ENCODE peak calls at places on chromosomes 13 and 19, in ten cellular contexts. J is left kidney, G is NCI-H226, I is kidney tubule cell, D is iris pigment epithelial cell, K is EH, Z is LHCN-M2, L is RKO, F is stomach, T is cardiac muscle cell. A is an unnamed sample.
A peak's percentile ranks its signal among the peaks of the same experiment; 100 is the strongest.

GRCh38 chr13:84500016-84500415 is 617.7 kb upstream of the SLITRK1 start:
- DNase-seq in J (peak; percentile 27), G (no peak), I (no peak), D (peak; percentile 3), K (peak; percentile 10), Z (peak; percentile 40), L (no peak), F (no peak), T (no peak), A (no peak)

GRCh38 chr19:31838163-31838798 is 489.0 kb upstream of the TSHZ3 start:
- DNase-seq in J (peak; percentile 6), G (no peak), I (no peak), D (no peak), K (no peak), Z (no peak), L (no peak), F (no peak), T (peak; percentile 11), A (no peak)

GRCh38 chr19:15372891-15373301 is 6.7 kb downstream of the AKAP8 start:
- DNase-seq in J (no peak), G (no peak), I (no peak), D (no peak), K (no peak), Z (no peak), L (no peak), F (no peak), T (no peak), A (no peak)

GRCh38 chr19:840519-841206 is at the start of gene PRTN3:
- DNase-seq in J (no peak), G (no peak), I (no peak), D (no peak), K (no peak), Z (no peak), L (no peak), F (no peak), T (no peak), A (no peak)

GRCh38 chr19:3693030-3693925 is 7.0 kb downstream of the PIP5K1C start:
- DNase-seq in J (no peak), G (no peak), I (no peak), D (no peak), K (no peak), Z (no peak), L (no peak), F (no peak), T (no peak), A (no peak)

GRCh38 chr13:98214707-98215106 is 37.6 kb upstream of the RNF113B start:
- DNase-seq in J (no peak), G (no peak), I (peak; percentile 75), D (peak; percentile 26), K (no peak), Z (no peak), L (no peak), F (peak; percentile 72), T (no peak), A (no peak)

GRCh38 chr13:105165449-105166125 is 1369.9 kb downstream of the EFNB2 start:
- DNase-seq in J (no peak), G (no peak), I (peak; percentile 4), D (peak; percentile 5), K (no peak), Z (no peak), L (no peak), F (no peak), T (no peak), A (no peak)

GRCh38 chr13:102983496-102983895 is 82.7 kb downstream of the SLC10A2 start:
- DNase-seq in J (no peak), G (peak; percentile 32), I (peak; percentile 91), D (peak; percentile 61), K (peak; percentile 83), Z (no peak), L (no peak), F (no peak), T (no peak), A (no peak)

GRCh38 chr19:7871280-7871529 is 3.0 kb downstream of the PRR36 start:
- DNase-seq in J (no peak), G (no peak), I (no peak), D (no peak), K (no peak), Z (no peak), L (no peak), F (no peak), T (no peak), A (peak; percentile 83)

GRCh38 chr13:47085346-47085745 is 188.5 kb upstream of the HTR2A start:
- DNase-seq in J (no peak), G (no peak), I (no peak), D (no peak), K (peak; percentile 68), Z (peak; percentile 78), L (no peak), F (no peak), T (no peak), A (no peak)

GRCh38 chr19:49142866-49143335 is 12.3 kb downstream of the HRC start:
- DNase-seq in J (peak; percentile 98), G (peak; percentile 87), I (peak; percentile 92), D (peak; percentile 93), K (peak; percentile 95), Z (peak; percentile 84), L (no peak), F (peak; percentile 91), T (peak; percentile 94), A (peak; percentile 94)

GRCh38 chr13:114099918-114100445 is 32.4 kb downstream of the RASA3 start:
- DNase-seq in J (peak; percentile 73), G (no peak), I (no peak), D (no peak), K (peak; percentile 77), Z (no peak), L (no peak), F (no peak), T (peak; percentile 57), A (no peak)

GRCh38 chr13:49220856-49221614 is 897 bp downstream of the MLNR start:
- DNase-seq in J (peak; percentile 59), G (no peak), I (no peak), D (peak; percentile 11), K (peak; percentile 23), Z (no peak), L (no peak), F (no peak), T (no peak), A (no peak)

GRCh38 chr13:41268764-41269163 is 5.4 kb upstream of the MTRF1 start:
- DNase-seq in J (peak; percentile 55), G (peak; percentile 32), I (peak; percentile 47), D (peak; percentile 17), K (peak; percentile 16), Z (peak; percentile 69), L (peak; percentile 52), F (no peak), T (peak; percentile 14), A (peak; percentile 67)

GRCh38 chr19:51323481-51323891 is 12.0 kb downstream of the IGLON5 start:
- DNase-seq in J (no peak), G (no peak), I (no peak), D (no peak), K (no peak), Z (no peak), L (no peak), F (no peak), T (no peak), A (no peak)

GRCh38 chr13:41909524-41909923 is 51.4 kb downstream of the VWA8 start:
- DNase-seq in J (no peak), G (no peak), I (peak; percentile 21), D (peak; percentile 39), K (no peak), Z (no peak), L (no peak), F (no peak), T (no peak), A (no peak)

GRCh38 chr19:19514215-19514633 is 1.1 kb downstream of the TSSK6 start:
- DNase-seq in J (peak; percentile 89), G (no peak), I (no peak), D (peak; percentile 74), K (no peak), Z (no peak), L (no peak), F (no peak), T (peak; percentile 89), A (no peak)

GRCh38 chr13:87570669-87571068 is 100.5 kb upstream of the SLITRK5 start:
- DNase-seq in J (no peak), G (no peak), I (no peak), D (no peak), K (no peak), Z (no peak), L (no peak), F (no peak), T (no peak), A (no peak)

GRCh38 chr19:28864577-28865042 is 348.3 kb downstream of the UQCRFS1 start:
- DNase-seq in J (no peak), G (peak; percentile 73), I (no peak), D (no peak), K (peak; percentile 15), Z (no peak), L (no peak), F (peak; percentile 82), T (peak; percentile 85), A (no peak)

GRCh38 chr19:18428173-18428836 is 9.1 kb downstream of the SSBP4 start:
- DNase-seq in J (no peak), G (no peak), I (no peak), D (no peak), K (no peak), Z (no peak), L (no peak), F (no peak), T (no peak), A (no peak)